ENCODE peak calls at places on chromosomes 2 and 18, in eight cellular contexts. X is sigmoid colon, O is tibial nerve, F is ovary, A is A549, Z is transverse colon, S is suprapubic skin, J is K562. D is an unnamed sample.

GRCh38 chr2:83113953-83114352 is 1345.1 kb downstream of the SUCLG1 start:
- DNase-seq in X (no peak), O (no peak), F (no peak), A (no peak), Z (no peak), S (no peak), J (no peak), D (no peak)

GRCh38 chr2:227411320-227411989 is 23.7 kb upstream of the SCYGR1 start:
- DNase-seq in X (no peak), O (no peak), F (no peak), A (peak), Z (no peak), S (no peak), J (no peak), D (no peak)

GRCh38 chr2:151619337-151619989 is 114.8 kb downstream of the NEB start:
- DNase-seq in X (no peak), O (no peak), F (no peak), A (peak), Z (no peak), S (no peak), J (no peak), D (no peak)

GRCh38 chr18:76414936-76415621 is 80.0 kb downstream of the ZNF516 start:
- DNase-seq in X (no peak), O (no peak), F (no peak), A (no peak), Z (no peak), S (no peak), J (no peak), D (no peak)

GRCh38 chr2:206368484-206368883 is 74.8 kb upstream of the ADAM23 start:
- DNase-seq in X (no peak), O (no peak), F (no peak), A (no peak), Z (no peak), S (no peak), J (no peak), D (no peak)

GRCh38 chr2:46200100-46200690 is 97.0 kb upstream of the EPAS1 start:
- DNase-seq in X (no peak), O (no peak), F (no peak), A (no peak), Z (no peak), S (no peak), J (no peak), D (no peak)

GRCh38 chr2:204749319-204749718 is 204.0 kb downstream of the PARD3B start:
- DNase-seq in X (no peak), O (no peak), F (no peak), A (no peak), Z (no peak), S (no peak), J (no peak), D (no peak)

GRCh38 chr18:814300-815084 is 2.5 kb upstream of the YES1 start:
- DNase-seq in X (no peak), O (no peak), F (no peak), A (no peak), Z (no peak), S (no peak), J (peak), D (no peak)

GRCh38 chr2:42969231-42970150 is 177.1 kb upstream of the HAAO start:
- DNase-seq in X (peak), O (no peak), F (no peak), A (peak), Z (no peak), S (no peak), J (no peak), D (no peak)

GRCh38 chr2:31207790-31208189 is 9.5 kb downstream of the CAPN14 start:
- DNase-seq in X (no peak), O (no peak), F (no peak), A (no peak), Z (no peak), S (no peak), J (no peak), D (no peak)

GRCh38 chr2:142234701-142235100 is 103.9 kb upstream of the LRP1B start:
- DNase-seq in X (no peak), O (no peak), F (no peak), A (no peak), Z (no peak), S (no peak), J (no peak), D (no peak)

GRCh38 chr2:16281451-16282330 is 341.3 kb downstream of the MYCN start:
- DNase-seq in X (no peak), O (peak), F (no peak), A (peak), Z (no peak), S (no peak), J (peak), D (no peak)

GRCh38 chr18:37396981-37397720 is 168.4 kb downstream of the CELF4 start:
- DNase-seq in X (no peak), O (no peak), F (peak), A (no peak), Z (no peak), S (no peak), J (no peak), D (no peak)

GRCh38 chr2:44329343-44329742 is 32.0 kb downstream of the PREPL start:
- DNase-seq in X (no peak), O (no peak), F (no peak), A (no peak), Z (no peak), S (no peak), J (no peak), D (no peak)

GRCh38 chr2:39150102-39150562 is 29.3 kb upstream of the SOS1 start:
- DNase-seq in X (no peak), O (no peak), F (no peak), A (no peak), Z (no peak), S (no peak), J (no peak), D (no peak)

GRCh38 chr2:210261996-210262510 is 36.8 kb upstream of the ACADL start:
- DNase-seq in X (no peak), O (no peak), F (no peak), A (no peak), Z (no peak), S (no peak), J (no peak), D (no peak)

GRCh38 chr2:218281449-218281848 is 10.9 kb downstream of the TMBIM1 start:
- DNase-seq in X (peak), O (no peak), F (no peak), A (no peak), Z (no peak), S (no peak), J (no peak), D (no peak)

GRCh38 chr2:218282173-218282991 is 9.9 kb downstream of the TMBIM1 start:
- DNase-seq in X (peak), O (no peak), F (no peak), A (no peak), Z (no peak), S (no peak), J (no peak), D (peak)

GRCh38 chr2:218285604-218286003 is 6.7 kb downstream of the TMBIM1 start:
- DNase-seq in X (peak), O (no peak), F (peak), A (no peak), Z (no peak), S (no peak), J (no peak), D (no peak)

GRCh38 chr2:218286570-218287459 is 5.5 kb downstream of the TMBIM1 start:
- DNase-seq in X (peak), O (peak), F (peak), A (peak), Z (peak), S (peak), J (peak), D (no peak)

GRCh38 chr2:218284106-218284811 is 8.0 kb downstream of the TMBIM1 start:
- DNase-seq in X (peak), O (no peak), F (no peak), A (no peak), Z (peak), S (no peak), J (peak), D (peak)
- TF ChIP-seq EP300 in X (no peak), O (no peak), F (no peak), A (no peak), Z (no peak), S (no peak), J (no peak), D (no peak)

GRCh38 chr2:201621293-201621999 is 21.9 kb downstream of the TMEM237 start:
- DNase-seq in X (no peak), O (no peak), F (no peak), A (no peak), Z (no peak), S (no peak), J (no peak), D (no peak)
- TF ChIP-seq POLR2A in X (no peak), O (no peak), F (no peak), A (no peak), Z (no peak), S (no peak), J (no peak), D (no peak)

GRCh38 chr2:109062558-109063325 is 66.3 kb upstream of the SH3RF3 start:
- DNase-seq in X (no peak), O (no peak), F (no peak), A (no peak), Z (no peak), S (peak), J (no peak), D (no peak)
- TF ChIP-seq EP300 in X (no peak), O (no peak), F (no peak), A (no peak), Z (no peak), S (no peak), J (no peak), D (no peak)

DNA sequence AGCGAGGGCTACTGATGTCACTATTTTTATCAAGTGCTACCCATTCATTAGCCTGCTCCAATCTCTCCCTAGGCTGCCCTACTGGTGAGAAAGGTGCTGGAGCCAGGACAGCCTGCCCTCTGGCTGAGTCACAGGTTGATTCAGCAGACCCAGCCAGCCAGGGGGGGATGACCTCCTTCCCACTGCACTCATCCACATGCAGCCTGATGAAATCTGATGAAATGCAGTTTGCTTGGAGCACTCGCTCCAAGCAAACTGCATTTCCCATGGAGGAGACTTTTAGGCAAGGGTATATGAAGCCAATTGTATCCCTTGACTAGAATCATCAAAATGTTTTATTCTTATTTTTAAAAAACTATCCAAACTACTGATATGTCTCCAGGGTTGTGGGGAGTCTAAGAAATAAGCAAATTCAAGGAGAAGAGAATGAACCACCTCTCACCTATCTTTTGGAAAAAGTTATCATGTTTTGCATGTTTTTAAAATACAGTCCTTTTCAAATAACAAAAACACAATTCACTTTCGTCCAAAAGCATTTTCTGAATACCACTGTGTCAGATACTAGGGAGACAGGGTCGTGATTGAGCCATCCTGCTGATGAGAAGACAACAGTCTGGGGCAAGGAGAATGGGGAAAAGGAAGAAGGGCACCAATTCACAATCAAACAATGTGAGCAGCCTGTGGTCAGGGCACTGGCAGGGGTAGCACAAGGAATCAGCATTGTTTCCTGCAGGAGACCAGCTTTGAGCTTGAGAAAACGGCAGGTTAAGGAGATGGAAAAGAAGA is 128.3 kb downstream of the AFF3 start:
- DNase-seq in X (no peak), O (no peak), F (peak), A (peak), Z (no peak), S (no peak), J (no peak), D (peak)
- TF ChIP-seq POLR2A in X (no peak), O (no peak), F (no peak), A (no peak), Z (no peak), S (no peak), J (no peak), D (no peak)

GRCh38 chr18:79614211-79615028 is 65.2 kb upstream of the CTDP1 start:
- DNase-seq in X (peak), O (no peak), F (peak), A (no peak), Z (no peak), S (peak), J (no peak), D (peak)
- TF ChIP-seq EP300 in X (no peak), O (no peak), F (no peak), A (no peak), Z (no peak), S (no peak), J (no peak), D (no peak)

GRCh38 chr2:180577567-180577966 is 402.8 kb upstream of the UBE2E3 start:
- DNase-seq in X (no peak), O (no peak), F (no peak), A (no peak), Z (no peak), S (no peak), J (no peak), D (no peak)
- TF ChIP-seq POLR2A in X (no peak), O (no peak), F (no peak), A (no peak), Z (no peak), S (no peak), J (no peak), D (no peak)

DNA sequence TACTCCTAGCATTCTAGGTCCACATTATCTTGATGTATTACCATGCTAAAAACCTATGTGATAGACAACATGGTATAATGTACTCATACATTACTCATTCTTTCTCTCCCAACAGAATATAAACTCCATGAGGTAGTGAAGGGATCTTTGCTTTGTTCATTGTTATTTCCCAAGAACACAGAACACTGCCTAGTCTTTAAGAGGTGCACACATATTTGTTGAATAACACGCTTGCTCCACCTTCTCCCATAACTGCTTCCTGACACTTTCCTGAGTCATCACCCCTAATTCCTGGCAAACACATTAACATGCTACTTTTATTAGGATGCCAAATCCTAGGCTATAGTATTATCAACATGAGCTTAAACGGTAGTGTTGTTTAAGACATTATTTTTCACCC is 41.3 kb downstream of the REV1 start:
- DNase-seq in X (no peak), O (no peak), F (no peak), A (no peak), Z (no peak), S (no peak), J (no peak), D (no peak)
- TF ChIP-seq EP300 in X (no peak), O (no peak), F (no peak), A (no peak), Z (no peak), S (no peak), J (no peak), D (no peak)